ENCODE peak calls at places on chromosomes 6 and 20, in eight cellular contexts. R is right atrium auricular region, N is substantia nigra, U is heart left ventricle, C is ovary, Y is gastrocnemius medialis, L is RWPE1, D is H1. W is an unnamed sample.

GRCh38 chr20:16803965-16804792 is 56.0 kb downstream of the OTOR start:
- DNase-seq in U (peak; percentile 24), Y (no peak), N (peak; percentile 40), L (peak; percentile 55), C (peak; percentile 57), D (peak; percentile 88), R (no peak), W (peak; percentile 73)

GRCh38 chr20:59831024-59831900 is 102.2 kb downstream of the SYCP2 start:
- DNase-seq in L (peak; percentile 87), R (peak; percentile 55), D (peak; percentile 40), C (no peak), N (no peak), U (no peak), Y (no peak), W (no peak)

GRCh38 chr20:52150440-52151258 is 40.9 kb downstream of the ZFP64 start:
- DNase-seq in L (peak; percentile 70), D (no peak), U (no peak), N (no peak), R (no peak), C (no peak), Y (no peak), W (no peak)

GRCh38 chr20:49579874-49580817 is 12.2 kb upstream of the PTGIS start:
- DNase-seq in R (no peak), D (no peak), L (no peak), N (no peak), Y (no peak), C (peak; percentile 63), U (peak; percentile 39), W (no peak)

GRCh38 chr6:85429346-85429745 is 20.5 kb upstream of the NT5E start:
- DNase-seq in C (no peak), R (no peak), D (no peak), Y (no peak), L (no peak), N (no peak), U (no peak), W (no peak)

GRCh38 chr6:116268589-116269293 is 11.0 kb downstream of the TSPYL1 start:
- DNase-seq in L (peak; percentile 68), N (no peak), U (no peak), C (no peak), R (no peak), Y (no peak), D (no peak), W (no peak)

GRCh38 chr6:55304747-55305146 is 22.5 kb upstream of the GFRAL start:
- DNase-seq in N (no peak), Y (no peak), C (no peak), D (no peak), L (no peak), U (no peak), R (no peak), W (no peak)

GRCh38 chr20:51738877-51739447 is 29.2 kb downstream of the ATP9A start:
- DNase-seq in Y (no peak), U (no peak), R (no peak), C (no peak), D (no peak), N (no peak), L (peak; percentile 49), W (no peak)

GRCh38 chr6:125301435-125302391 is at the start of gene HDDC2:
- DNase-seq in R (peak; percentile 67), C (peak; percentile 68), Y (peak; percentile 64), L (peak; percentile 62), D (peak; percentile 82), N (peak; percentile 54), U (peak; percentile 84), W (peak; percentile 96)

GRCh38 chr6:121780325-121781313 is 345.2 kb downstream of the GJA1 start:
- DNase-seq in L (peak; percentile 40), R (peak; percentile 81), C (peak; percentile 79), Y (peak; percentile 98), U (peak; percentile 64), D (no peak), N (no peak), W (peak; percentile 47)

GRCh38 chr6:119308994-119309657 is 40.4 kb downstream of the MAN1A1 start:
- DNase-seq in C (no peak), L (no peak), N (no peak), U (no peak), R (no peak), Y (no peak), D (no peak), W (no peak)

GRCh38 chr6:152308306-152308705 is 328.9 kb downstream of the SYNE1 start:
- DNase-seq in N (no peak), L (no peak), C (no peak), Y (no peak), U (no peak), D (no peak), R (no peak), W (no peak)

GRCh38 chr20:64030371-64031134 is 5.4 kb upstream of the C20orf204 start:
- DNase-seq in D (no peak), C (no peak), N (no peak), U (no peak), Y (no peak), R (no peak), L (no peak), W (peak; percentile 72)

GRCh38 chr6:130390890-130391289 is 25.1 kb downstream of the TMEM200A start:
- DNase-seq in C (no peak), L (no peak), U (no peak), N (no peak), R (no peak), D (no peak), Y (no peak), W (no peak)

GRCh38 chr6:106104476-106104875 is 18.3 kb downstream of the PRDM1 start:
- DNase-seq in L (no peak), Y (no peak), C (no peak), U (no peak), N (no peak), D (no peak), R (no peak), W (no peak)

GRCh38 chr6:106104941-106105340 is 18.8 kb downstream of the PRDM1 start:
- DNase-seq in R (no peak), U (no peak), N (no peak), D (no peak), L (no peak), Y (no peak), C (no peak), W (no peak)

GRCh38 chr6:106102967-106103727 is 17.0 kb downstream of the PRDM1 start:
- DNase-seq in C (no peak), R (no peak), L (no peak), U (no peak), Y (no peak), N (no peak), D (no peak), W (no peak)

GRCh38 chr6:106102034-106102433 is 15.9 kb downstream of the PRDM1 start:
- DNase-seq in L (no peak), C (no peak), U (no peak), Y (no peak), R (no peak), D (no peak), N (no peak), W (no peak)

DNA sequence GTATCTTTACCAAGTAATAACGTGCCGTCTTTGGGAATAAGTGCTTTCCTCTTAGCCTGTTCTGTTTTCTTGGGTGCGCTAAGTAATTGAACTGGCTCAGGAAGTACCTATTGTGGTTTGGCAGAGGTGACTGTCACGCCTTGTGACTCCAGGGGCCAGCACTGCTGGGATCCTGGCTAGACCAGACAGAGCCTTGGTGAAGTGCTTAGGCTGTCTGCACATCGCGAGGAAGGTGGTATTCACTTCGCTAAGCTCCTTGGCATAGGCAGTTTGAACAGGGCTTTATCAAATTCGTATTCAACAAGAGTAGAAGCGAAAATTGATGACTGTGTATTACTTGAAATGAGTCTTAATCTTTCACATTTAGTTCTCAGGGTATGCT is 17.6 kb downstream of the PRDM1 start:
- DNase-seq in L (no peak), C (no peak), R (no peak), U (no peak), Y (no peak), D (no peak), N (no peak), W (no peak)
- H3K27ac ChIP-seq in L (no peak overlapping the region), C (no peak overlapping the region), R (no peak overlapping the region), U (peak overlapping the region; percentile 96), Y (peak overlapping the region; percentile 38), D (no peak overlapping the region), N (no peak overlapping the region), W (peak overlapping the region; percentile 50)

GRCh38 chr6:28226460-28226859 is 1.4 kb downstream of the ZSCAN9 start:
- DNase-seq in C (no peak), L (no peak), N (no peak), U (no peak), Y (no peak), D (no peak), R (no peak), W (no peak)

GRCh38 chr6:28220164-28221133 is 4.6 kb upstream of the ZSCAN9 start:
- DNase-seq in C (no peak), N (no peak), D (no peak), U (no peak), R (no peak), L (no peak), Y (no peak), W (no peak)

GRCh38 chr6:28218312-28219248 is 6.5 kb upstream of the ZSCAN9 start:
- DNase-seq in C (peak; percentile 42), L (no peak), N (peak; percentile 7), R (peak; percentile 67), D (peak; percentile 72), U (peak; percentile 84), Y (peak; percentile 76), W (peak; percentile 94)

GRCh38 chr6:28225056-28225834 is at the start of gene ZSCAN9:
- DNase-seq in N (peak; percentile 55), U (peak; percentile 89), Y (peak; percentile 83), D (peak; percentile 82), R (peak; percentile 84), L (peak; percentile 74), C (peak; percentile 84), W (peak; percentile 83)

GRCh38 chr6:28224131-28225055 is 682 bp upstream of the ZSCAN9 start:
- DNase-seq in Y (no peak), N (no peak), L (no peak), D (no peak), U (no peak), R (no peak), C (no peak), W (no peak)
- H3K27ac ChIP-seq in Y (peak overlapping the region; percentile 66), N (peak overlapping the region; percentile 56), L (peak overlapping the region; percentile 90), D (no peak overlapping the region), U (peak overlapping the region; percentile 77), R (peak overlapping the region; percentile 73), C (no peak overlapping the region), W (peak overlapping the region; percentile 77)

GRCh38 chr20:38202153-38202981 is 37.3 kb upstream of the TGM2 start:
- DNase-seq in N (no peak), U (no peak), L (no peak), R (no peak), Y (no peak), C (no peak), D (no peak), W (peak; percentile 22)
- H3K27ac ChIP-seq in N (no peak overlapping the region), U (no peak overlapping the region), L (peak overlapping the region; percentile 77), R (no peak overlapping the region), Y (no peak overlapping the region), C (no peak overlapping the region), D (no peak overlapping the region), W (no peak overlapping the region)

DNA sequence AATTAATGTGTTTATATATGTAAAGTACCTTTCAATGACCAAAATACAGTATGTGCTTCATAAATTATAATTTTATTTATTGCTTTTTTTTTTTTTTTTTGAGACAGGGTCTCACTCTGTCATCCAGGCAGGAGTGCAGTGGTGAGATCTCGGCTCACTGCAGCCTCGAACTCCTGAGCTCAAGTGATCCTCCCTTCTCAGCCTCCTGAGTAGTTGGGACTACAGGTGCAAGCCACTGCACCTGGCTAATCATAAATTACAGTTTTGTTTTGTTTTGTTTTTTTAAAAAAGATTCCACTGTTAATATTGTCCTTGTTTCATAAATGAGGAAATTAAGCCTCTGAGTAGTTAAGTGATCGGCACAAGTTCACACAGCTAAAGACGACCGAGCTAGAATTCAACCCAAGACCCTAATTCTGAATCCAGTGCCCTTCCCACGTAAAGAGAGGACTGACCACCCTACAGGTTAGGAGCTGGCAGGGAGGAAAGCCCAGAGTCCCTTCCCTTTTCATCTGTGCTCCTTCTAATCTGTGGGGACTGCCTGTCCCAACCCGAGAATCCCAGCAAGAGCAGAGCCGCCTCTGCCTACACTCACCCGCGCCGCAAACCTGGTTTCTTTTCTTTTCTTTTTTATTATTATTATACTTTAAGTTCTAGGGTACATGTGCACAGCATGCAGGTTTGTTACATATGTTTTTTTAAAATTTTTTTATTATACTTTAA is 8.5 kb upstream of the GDF5 start:
- DNase-seq in N (no peak), U (no peak), C (no peak), L (no peak), R (no peak), D (no peak), Y (no peak), W (no peak)
- H3K27ac ChIP-seq in N (no peak overlapping the region), U (no peak overlapping the region), C (no peak overlapping the region), L (peak overlapping the region; percentile 65), R (no peak overlapping the region), D (no peak overlapping the region), Y (no peak overlapping the region), W (no peak overlapping the region)